ENCODE peak calls at places on chromosomes 4 and X, in eight cellular contexts. S is fibroblast of lung, A is uterus, G is astrocyte of the cerebellum, X is pancreas, H is cardiac fibroblast, E is fibroblast of pulmonary artery, W is AG04450. U is an unnamed sample.

GRCh38 chr4:16457944-16458343 is 231.7 kb upstream of the TAPT1 start:
- DNase-seq in S (no peak), A (no peak), G (no peak), X (no peak), H (no peak), E (peak; percentile 14), W (no peak), U (no peak)

GRCh38 chrX:70030242-70030823 is 19.4 kb downstream of the AWAT2 start:
- DNase-seq in S (peak; percentile 56), A (no peak), G (no peak), X (no peak), H (peak; percentile 72), E (peak; percentile 78), W (no peak), U (no peak)

GRCh38 chr4:96526625-96527024 is 686.7 kb downstream of the PDHA2 start:
- DNase-seq in S (no peak), A (no peak), G (no peak), X (no peak), H (no peak), E (no peak), W (no peak), U (no peak)

GRCh38 chr4:90503677-90504076 is 376.5 kb downstream of the CCSER1 start:
- DNase-seq in S (no peak), A (no peak), G (no peak), X (no peak), H (no peak), E (no peak), W (no peak), U (no peak)

GRCh38 chr4:13917010-13917409 is 289.5 kb upstream of the BOD1L1 start:
- DNase-seq in S (peak; percentile 47), A (no peak), G (no peak), X (no peak), H (peak; percentile 59), E (no peak), W (no peak), U (no peak)

GRCh38 chr4:77599378-77599777 is 6.2 kb upstream of the CXCL13 start:
- DNase-seq in S (peak; percentile 60), A (no peak), G (no peak), X (no peak), H (peak; percentile 66), E (peak; percentile 59), W (no peak), U (no peak)

GRCh38 chr4:37243722-37244582 is 591 bp upstream of the NWD2 start:
- DNase-seq in S (no peak), A (no peak), G (no peak), X (peak; percentile 57), H (no peak), E (no peak), W (no peak), U (no peak)

GRCh38 chr4:104763554-104764210 is 269.0 kb upstream of the CXXC4 start:
- DNase-seq in S (no peak), A (no peak), G (no peak), X (no peak), H (no peak), E (no peak), W (no peak), U (no peak)

GRCh38 chr4:116303736-116304188 is 781.6 kb downstream of the TRAM1L1 start:
- DNase-seq in S (no peak), A (no peak), G (no peak), X (no peak), H (no peak), E (no peak), W (no peak), U (no peak)

GRCh38 chr4:80065601-80066000 is 7.4 kb downstream of the ANTXR2 start:
- DNase-seq in S (no peak), A (no peak), G (no peak), X (no peak), H (no peak), E (no peak), W (no peak), U (no peak)

GRCh38 chr4:98778206-98778605 is 119.8 kb upstream of the TSPAN5 start:
- DNase-seq in S (peak; percentile 87), A (no peak), G (peak; percentile 36), X (no peak), H (peak; percentile 83), E (peak; percentile 94), W (peak; percentile 64), U (no peak)

GRCh38 chr4:69467797-69468196 is 27.9 kb downstream of the UGT2B4 start:
- DNase-seq in S (no peak), A (no peak), G (no peak), X (no peak), H (no peak), E (no peak), W (no peak), U (no peak)

GRCh38 chr4:141375855-141376254 is 155.2 kb downstream of the ZNF330 start:
- DNase-seq in S (peak; percentile 88), A (no peak), G (peak; percentile 79), X (no peak), H (peak; percentile 79), E (peak; percentile 90), W (peak; percentile 63), U (no peak)

GRCh38 chr4:69875576-69875975 is 15.6 kb upstream of the SULT1E1 start:
- DNase-seq in S (no peak), A (no peak), G (no peak), X (no peak), H (peak; percentile 13), E (no peak), W (no peak), U (no peak)

GRCh38 chr4:53314257-53314656 is 51.6 kb downstream of the SCFD2 start:
- DNase-seq in S (no peak), A (no peak), G (no peak), X (no peak), H (no peak), E (no peak), W (no peak), U (no peak)

GRCh38 chrX:102154218-102154860 is 1.4 kb downstream of the BEX5 start:
- DNase-seq in S (no peak), A (no peak), G (no peak), X (no peak), H (no peak), E (no peak), W (no peak), U (no peak)

GRCh38 chrX:102155806-102156179 is at the start of gene BEX5:
- DNase-seq in S (no peak), A (peak; percentile 65), G (peak; percentile 11), X (peak; percentile 76), H (no peak), E (no peak), W (no peak), U (peak; percentile 78)

GRCh38 chrX:102154900-102155805 is 624 bp downstream of the BEX5 start:
- DNase-seq in S (no peak), A (peak; percentile 15), G (no peak), X (peak; percentile 61), H (no peak), E (no peak), W (no peak), U (no peak)
- H3K4me3 ChIP-seq in S (no peak overlapping the region), A (peak overlapping the region; percentile 29), G (peak overlapping the region; percentile 44), X (peak overlapping the region; percentile 8), H (no peak overlapping the region), E (no peak overlapping the region), W (no peak overlapping the region), U (peak overlapping the region; percentile 49)

GRCh38 chr4:152351080-152351479 is 184.8 kb downstream of the FBXW7 start:
- DNase-seq in S (no peak), A (no peak), G (no peak), X (no peak), H (no peak), E (no peak), W (no peak), U (no peak)

GRCh38 chr4:152352215-152352614 is 183.7 kb downstream of the FBXW7 start:
- DNase-seq in S (peak; percentile 9), A (no peak), G (no peak), X (no peak), H (peak; percentile 15), E (no peak), W (no peak), U (no peak)

GRCh38 chr4:152352645-152353116 is 183.2 kb downstream of the FBXW7 start:
- DNase-seq in S (peak; percentile 96), A (peak; percentile 81), G (peak; percentile 88), X (no peak), H (peak; percentile 97), E (peak; percentile 98), W (peak; percentile 87), U (no peak)

GRCh38 chr4:152346979-152347378 is 188.9 kb downstream of the FBXW7 start:
- DNase-seq in S (no peak), A (no peak), G (no peak), X (no peak), H (no peak), E (no peak), W (no peak), U (no peak)

GRCh38 chr4:152348670-152349069 is 187.2 kb downstream of the FBXW7 start:
- DNase-seq in S (no peak), A (no peak), G (no peak), X (no peak), H (peak; percentile 28), E (peak; percentile 7), W (no peak), U (no peak)
- TF ChIP-seq CTCF in S (peak; percentile 33), A (no peak), G (peak; percentile 44), X (no peak), H (peak; percentile 13), E (peak; percentile 30), W (peak; percentile 8), U (no peak)

GRCh38 chrX:49163555-49164419 is 1.2 kb downstream of the MAGIX start:
- DNase-seq in S (peak; percentile 85), A (peak; percentile 89), G (peak; percentile 29), X (peak; percentile 92), H (peak; percentile 86), E (peak; percentile 85), W (no peak), U (peak; percentile 93)

GRCh38 chrX:49164589-49165360 is 2.2 kb downstream of the MAGIX start:
- DNase-seq in S (no peak), A (no peak), G (no peak), X (no peak), H (no peak), E (no peak), W (no peak), U (no peak)

GRCh38 chrX:49167740-49168108 is 4.0 kb upstream of the PLP2 start:
- DNase-seq in S (no peak), A (no peak), G (no peak), X (no peak), H (no peak), E (no peak), W (no peak), U (no peak)

GRCh38 chrX:49166914-49167739 is 4.6 kb downstream of the MAGIX start:
- DNase-seq in S (peak; percentile 85), A (peak; percentile 84), G (peak; percentile 54), X (peak; percentile 65), H (peak; percentile 88), E (peak; percentile 79), W (no peak), U (peak; percentile 82)

GRCh38 chrX:49165901-49166881 is 3.6 kb downstream of the MAGIX start:
- DNase-seq in S (peak; percentile 79), A (peak; percentile 76), G (peak; percentile 28), X (peak; percentile 71), H (peak; percentile 74), E (peak; percentile 76), W (no peak), U (peak; percentile 87)
- H3K4me3 ChIP-seq in S (peak overlapping the region; percentile 39), A (peak overlapping the region; percentile 35), G (peak overlapping the region; percentile 36), X (no peak overlapping the region), H (peak overlapping the region; percentile 22), E (peak overlapping the region; percentile 51), W (peak overlapping the region; percentile 35), U (peak overlapping the region; percentile 40)

DNA sequence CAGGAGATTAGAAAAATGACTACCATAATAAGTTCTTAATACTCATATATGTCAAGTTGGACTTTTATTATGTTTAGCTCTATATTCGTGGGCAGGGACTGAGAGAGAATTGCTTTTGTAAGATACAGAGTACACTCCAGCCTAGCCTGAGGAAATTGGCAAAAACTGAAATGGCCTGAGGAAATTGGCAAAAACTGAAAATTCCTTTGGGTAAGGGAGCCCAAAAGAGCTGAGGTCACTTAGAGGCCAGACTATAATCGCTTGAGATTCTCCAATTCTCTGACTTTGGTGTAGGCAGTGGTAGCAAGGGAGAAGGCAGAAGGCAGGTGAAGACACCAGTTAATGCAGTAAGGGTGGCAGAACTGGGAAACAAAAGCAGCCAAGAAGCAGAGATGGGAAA is 124.5 kb upstream of the HCCS start:
- DNase-seq in S (no peak), A (no peak), G (peak; percentile 36), X (no peak), H (peak; percentile 26), E (no peak), W (no peak), U (no peak)
- TF ChIP-seq CTCF in S (no peak), A (no peak), G (no peak), X (no peak), H (no peak), E (no peak), W (no peak), U (no peak)